ENCODE peak calls at places on chromosomes 3 and 15, in nine cellular contexts. F is stimulated activated CD8-positive, alpha-beta memory T cell treated with anti-CD3 and anti-CD28 coated beads, Interleukin-12 subunit alpha, Interleukin-12 subunit beta, amount 100 ng/mL, for 4 hours; P is SJSA1; D is NCI-H345; L is hippocampal formation; M is C1 segment of cervical spinal cord; S is retinal pigment epithelial cell; A is mucosa of descending colon; X is T-helper 9 cell. R is an unnamed sample.
A peak's percentile ranks its signal among the peaks of the same experiment; 100 is the strongest.

GRCh38 chr15:68479406-68479805 is 47.4 kb upstream of the ITGA11 start:
- DNase-seq in L (no peak), P (no peak), M (no peak), S (no peak), F (no peak), X (no peak), D (no peak), A (peak; percentile 16), R (peak; percentile 26)

GRCh38 chr3:17132286-17133115 is 247.7 kb downstream of the PLCL2 start:
- DNase-seq in X (no peak), M (no peak), L (no peak), D (no peak), P (no peak), F (no peak), S (no peak), A (no peak), R (no peak)

GRCh38 chr3:37072892-37073291 is 79.6 kb downstream of the MLH1 start:
- DNase-seq in M (no peak), L (no peak), S (no peak), D (no peak), F (no peak), P (peak; percentile 75), A (peak; percentile 70), X (no peak), R (no peak)

GRCh38 chr3:154458560-154458959 is 28.6 kb upstream of the GPR149 start:
- DNase-seq in L (no peak), D (no peak), M (no peak), S (no peak), X (no peak), F (no peak), P (no peak), A (no peak), R (no peak)

GRCh38 chr15:75195122-75195765 is 6.4 kb upstream of the C15orf39 start:
- DNase-seq in L (peak; percentile 22), P (no peak), X (no peak), M (peak; percentile 24), D (peak; percentile 77), S (no peak), A (no peak), F (no peak), R (no peak)

GRCh38 chr3:175304437-175304836 is 445.3 kb downstream of the NAALADL2 start:
- DNase-seq in X (no peak), A (no peak), P (no peak), L (no peak), F (no peak), S (no peak), M (no peak), D (no peak), R (no peak)

GRCh38 chr3:187594272-187594671 is 75.9 kb downstream of the SST start:
- DNase-seq in D (no peak), M (no peak), A (no peak), P (no peak), S (no peak), F (no peak), L (no peak), X (no peak), R (no peak)

GRCh38 chr3:151479452-151479851 is 18.6 kb upstream of the IGSF10 start:
- DNase-seq in A (no peak), P (no peak), X (no peak), S (no peak), L (no peak), M (no peak), D (no peak), F (no peak), R (no peak)